ENCODE peak calls at places on chromosomes 1 and 21, in four cellular contexts. One of them, this sample, is unnamed.

GRCh38 chr1:222167111-222167510 is 380.8 kb downstream of the HHIPL2 start:
- DNase-seq in heart right ventricle: peak
- DNase-seq in A549: peak
- DNase-seq in brain microvascular endothelial cell: peak
- DNase-seq in this sample: peak

GRCh38 chr1:156344409-156344808 is 6.1 kb downstream of the TSACC start:
- DNase-seq in heart right ventricle: no peak
- DNase-seq in A549: no peak
- DNase-seq in brain microvascular endothelial cell: no peak
- DNase-seq in this sample: no peak

GRCh38 chr1:66492424-66492823 is 41.5 kb upstream of the SGIP1 start:
- DNase-seq in heart right ventricle: no peak
- DNase-seq in A549: no peak
- DNase-seq in brain microvascular endothelial cell: no peak
- DNase-seq in this sample: peak

GRCh38 chr21:36762636-36763035 is 63.7 kb downstream of the SIM2 start:
- DNase-seq in heart right ventricle: no peak
- DNase-seq in A549: no peak
- DNase-seq in brain microvascular endothelial cell: no peak
- DNase-seq in this sample: no peak

GRCh38 chr1:29236993-29237905 is 927 bp downstream of the PTPRU start:
- DNase-seq in heart right ventricle: peak
- DNase-seq in A549: no peak
- DNase-seq in brain microvascular endothelial cell: peak
- DNase-seq in this sample: peak

GRCh38 chr1:159664247-159664646 is 50.1 kb downstream of the CRP start:
- DNase-seq in heart right ventricle: no peak
- DNase-seq in A549: no peak
- DNase-seq in brain microvascular endothelial cell: no peak
- DNase-seq in this sample: no peak

GRCh38 chr1:186474208-186474607 is 13.3 kb upstream of the PDC start:
- DNase-seq in heart right ventricle: no peak
- DNase-seq in A549: no peak
- DNase-seq in brain microvascular endothelial cell: peak
- DNase-seq in this sample: peak

GRCh38 chr1:32774950-32775634 is 42.1 kb downstream of the YARS1 start:
- DNase-seq in heart right ventricle: no peak
- DNase-seq in A549: no peak
- DNase-seq in brain microvascular endothelial cell: no peak
- DNase-seq in this sample: peak

GRCh38 chr1:17189632-17190525 is 15.0 kb upstream of the PADI1 start:
- DNase-seq in heart right ventricle: no peak
- DNase-seq in A549: no peak
- DNase-seq in brain microvascular endothelial cell: peak
- DNase-seq in this sample: peak

GRCh38 chr21:33640697-33641338 is 723 bp downstream of the CRYZL1 start:
- DNase-seq in heart right ventricle: no peak
- DNase-seq in A549: no peak
- DNase-seq in brain microvascular endothelial cell: no peak
- DNase-seq in this sample: peak

GRCh38 chr21:43266534-43266933 is 97.7 kb downstream of the CRYAA start:
- DNase-seq in heart right ventricle: no peak
- DNase-seq in A549: no peak
- DNase-seq in brain microvascular endothelial cell: peak
- DNase-seq in this sample: peak

GRCh38 chr1:26529405-26529654 is 231 bp upstream of the RPS6KA1 start:
- DNase-seq in heart right ventricle: no peak
- DNase-seq in A549: no peak
- DNase-seq in brain microvascular endothelial cell: no peak
- DNase-seq in this sample: no peak

GRCh38 chr1:15296602-15297321 is 49.7 kb downstream of the FHAD1 start:
- DNase-seq in heart right ventricle: no peak
- DNase-seq in A549: no peak
- DNase-seq in brain microvascular endothelial cell: no peak
- DNase-seq in this sample: no peak

DNA sequence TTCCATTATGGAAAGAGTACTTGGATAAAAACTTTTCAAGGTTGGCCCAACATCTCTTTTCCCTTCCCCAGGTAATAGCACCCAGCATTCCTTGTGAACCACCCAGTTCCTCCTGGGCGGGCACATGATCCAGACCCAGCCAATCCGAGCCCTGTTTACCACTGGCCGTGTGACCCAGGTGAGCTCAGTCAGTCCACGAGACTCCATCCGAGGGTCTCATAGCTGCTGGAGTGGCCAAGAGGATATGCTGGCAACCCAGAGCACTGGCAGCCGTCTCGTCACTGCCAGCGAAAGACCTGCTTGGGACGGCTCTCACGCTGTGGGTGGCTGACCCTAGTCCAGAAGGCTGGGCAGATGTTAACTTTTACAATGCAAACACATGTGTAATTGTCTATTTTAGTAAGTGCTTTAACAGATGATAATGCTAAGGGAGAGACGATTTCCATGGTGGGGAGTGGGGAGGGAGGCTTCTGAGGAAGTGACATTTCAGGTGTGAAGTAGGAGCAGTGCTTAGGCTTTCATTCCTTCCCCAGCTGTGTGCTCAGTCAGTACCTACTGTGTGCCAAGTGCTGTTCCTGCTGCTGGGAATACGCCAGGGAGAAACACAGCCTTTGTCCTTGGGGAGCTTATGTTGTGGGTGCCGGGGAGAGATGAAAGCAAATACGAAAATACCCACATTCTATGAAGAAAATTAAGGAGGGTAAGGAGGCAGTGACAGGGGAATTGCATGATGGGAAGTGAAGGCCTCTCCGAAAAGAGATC is 24.5 kb downstream of the PARK7 start:
- DNase-seq in heart right ventricle: no peak
- DNase-seq in A549: no peak
- DNase-seq in brain microvascular endothelial cell: no peak
- DNase-seq in this sample: no peak
- TF ChIP-seq CTCF in heart right ventricle: no peak
- TF ChIP-seq CTCF in A549: no peak
- TF ChIP-seq CTCF in brain microvascular endothelial cell: no peak
- TF ChIP-seq CTCF in this sample: no peak

GRCh38 chr1:27658951-27659496 is 13.0 kb downstream of the IFI6 start:
- DNase-seq in heart right ventricle: no peak
- DNase-seq in A549: no peak
- DNase-seq in brain microvascular endothelial cell: peak
- DNase-seq in this sample: peak
- H3K4me3 ChIP-seq in heart right ventricle: peak
- H3K4me3 ChIP-seq in A549: peak
- H3K4me3 ChIP-seq in brain microvascular endothelial cell: peak
- H3K4me3 ChIP-seq in this sample: peak

GRCh38 chr1:19096990-19097389 is 113.1 kb downstream of the UBR4 start:
- DNase-seq in heart right ventricle: no peak
- DNase-seq in A549: no peak
- DNase-seq in brain microvascular endothelial cell: no peak
- DNase-seq in this sample: no peak

GRCh38 chr1:19101244-19101643 is 108.8 kb downstream of the UBR4 start:
- DNase-seq in heart right ventricle: no peak
- DNase-seq in A549: no peak
- DNase-seq in brain microvascular endothelial cell: no peak
- DNase-seq in this sample: no peak

GRCh38 chr1:19091539-19091938 is 118.5 kb downstream of the UBR4 start:
- DNase-seq in heart right ventricle: no peak
- DNase-seq in A549: no peak
- DNase-seq in brain microvascular endothelial cell: no peak
- DNase-seq in this sample: peak

GRCh38 chr1:19100008-19100407 is 110.1 kb downstream of the UBR4 start:
- DNase-seq in heart right ventricle: no peak
- DNase-seq in A549: no peak
- DNase-seq in brain microvascular endothelial cell: no peak
- DNase-seq in this sample: no peak

GRCh38 chr1:19096036-19096833 is 113.8 kb downstream of the UBR4 start:
- DNase-seq in heart right ventricle: peak
- DNase-seq in A549: peak
- DNase-seq in brain microvascular endothelial cell: no peak
- DNase-seq in this sample: peak
- TF ChIP-seq CTCF in heart right ventricle: peak
- TF ChIP-seq CTCF in A549: peak
- TF ChIP-seq CTCF in brain microvascular endothelial cell: peak
- TF ChIP-seq CTCF in this sample: peak

GRCh38 chr1:65059930-65060538 is 88.0 kb upstream of the AK4 start:
- DNase-seq in heart right ventricle: no peak
- DNase-seq in A549: peak
- DNase-seq in brain microvascular endothelial cell: no peak
- DNase-seq in this sample: peak

GRCh38 chr1:65066379-65066765 is 81.6 kb upstream of the AK4 start:
- DNase-seq in heart right ventricle: no peak
- DNase-seq in A549: peak
- DNase-seq in brain microvascular endothelial cell: no peak
- DNase-seq in this sample: no peak

GRCh38 chr1:65062339-65062738 is 85.7 kb upstream of the AK4 start:
- DNase-seq in heart right ventricle: no peak
- DNase-seq in A549: no peak
- DNase-seq in brain microvascular endothelial cell: no peak
- DNase-seq in this sample: no peak

GRCh38 chr1:65065535-65066378 is 82.2 kb upstream of the AK4 start:
- DNase-seq in heart right ventricle: peak
- DNase-seq in A549: peak
- DNase-seq in brain microvascular endothelial cell: no peak
- DNase-seq in this sample: no peak

GRCh38 chr1:65063025-65063424 is 85.0 kb upstream of the AK4 start:
- DNase-seq in heart right ventricle: no peak
- DNase-seq in A549: no peak
- DNase-seq in brain microvascular endothelial cell: no peak
- DNase-seq in this sample: no peak
- H3K4me3 ChIP-seq in heart right ventricle: no peak
- H3K4me3 ChIP-seq in A549: no peak
- H3K4me3 ChIP-seq in brain microvascular endothelial cell: no peak
- H3K4me3 ChIP-seq in this sample: no peak

GRCh38 chr1:50750021-50750619 is 209.9 kb downstream of the FAF1 start:
- DNase-seq in heart right ventricle: no peak
- DNase-seq in A549: peak
- DNase-seq in brain microvascular endothelial cell: peak
- DNase-seq in this sample: peak
- TF ChIP-seq CTCF in heart right ventricle: no peak
- TF ChIP-seq CTCF in A549: peak
- TF ChIP-seq CTCF in brain microvascular endothelial cell: peak
- TF ChIP-seq CTCF in this sample: peak

This sample was measured in cardiac fibroblast.